ENCODE peak calls at places on chromosomes 16 and 17, in eight cellular contexts. P is stimulated activated CD8-positive, alpha-beta memory T cell treated with anti-CD3 and anti-CD28 coated beads, Interleukin-12 subunit alpha, Interleukin-12 subunit beta, amount 100 ng/mL, for 1 hour; S is germinal center; A is heart right ventricle; D is activated CD8-positive, alpha-beta T cell treated with anti-CD3 and anti-CD28 coated beads for 36 hours; H is upper lobe of left lung; K is NCI-H1092; V is stimulated activated effector memory CD8-positive, alpha-beta T cell treated with anti-CD3 and anti-CD28 coated beads, Interleukin-12 subunit alpha, Interleukin-12 subunit beta, amount 100 ng/mL, for 72 hours. C is an unnamed sample.

GRCh38 chr16:54957403-54957802 is 26.7 kb downstream of the IRX5 start:
- DNase-seq in A (no peak), D (peak), K (peak), P (no peak), H (no peak), V (no peak), S (no peak), C (peak)

GRCh38 chr17:44775838-44776621 is 17.2 kb downstream of the ADAM11 start:
- DNase-seq in S (peak), V (no peak), H (no peak), K (no peak), A (no peak), P (peak), D (no peak), C (no peak)

GRCh38 chr16:57660715-57661463 is 7.2 kb upstream of the ADGRG3 start:
- DNase-seq in K (no peak), A (no peak), V (no peak), D (no peak), P (no peak), H (no peak), S (no peak), C (no peak)

GRCh38 chr17:57687642-57688041 is 57.5 kb downstream of the CCDC182 start:
- DNase-seq in K (no peak), P (no peak), A (no peak), V (no peak), H (no peak), S (no peak), D (no peak), C (no peak)

GRCh38 chr17:15498107-15498506 is 30.7 kb upstream of the CDRT4 start:
- DNase-seq in A (no peak), V (no peak), P (no peak), H (no peak), D (peak), K (no peak), S (no peak), C (no peak)

GRCh38 chr17:35799942-35800341 is 4.5 kb upstream of the MMP28 start:
- DNase-seq in P (no peak), K (peak), V (no peak), S (no peak), A (peak), H (no peak), D (no peak), C (no peak)

GRCh38 chr16:19289805-19290490 is 4.4 kb downstream of the CLEC19A start:
- DNase-seq in P (no peak), D (no peak), A (no peak), S (no peak), K (no peak), H (no peak), V (no peak), C (no peak)

GRCh38 chr16:60642956-60643355 is 1393.3 kb downstream of the CDH8 start:
- DNase-seq in H (no peak), K (no peak), P (no peak), A (no peak), D (no peak), S (no peak), V (no peak), C (no peak)

GRCh38 chr17:39270923-39271322 is 45.2 kb upstream of the STAC2 start:
- DNase-seq in P (no peak), H (no peak), K (no peak), D (peak), S (no peak), V (no peak), A (no peak), C (no peak)

GRCh38 chr17:73257516-73257915 is 4.2 kb downstream of the CPSF4L start:
- DNase-seq in A (no peak), K (no peak), H (no peak), P (no peak), V (no peak), D (no peak), S (no peak), C (no peak)

GRCh38 chr17:82495844-82496528 is 23.5 kb upstream of the FOXK2 start:
- DNase-seq in K (no peak), P (no peak), V (no peak), D (peak), H (no peak), S (no peak), A (no peak), C (no peak)

GRCh38 chr17:2697611-2698162 is 13.9 kb downstream of the CLUH start:
- DNase-seq in H (peak), V (no peak), A (no peak), K (no peak), D (no peak), P (no peak), S (no peak), C (no peak)

GRCh38 chr17:13590441-13590840 is 11.3 kb downstream of the HS3ST3A1 start:
- DNase-seq in P (no peak), H (no peak), K (no peak), V (no peak), A (no peak), S (no peak), D (no peak), C (no peak)

GRCh38 chr16:86432691-86433090 is 77.6 kb upstream of the FOXF1 start:
- DNase-seq in P (no peak), D (no peak), H (no peak), V (no peak), A (no peak), K (no peak), S (no peak), C (no peak)

GRCh38 chr16:54430491-54431030 is 144.0 kb upstream of the IRX3 start:
- DNase-seq in K (no peak), S (no peak), A (no peak), V (no peak), D (no peak), H (no peak), P (no peak), C (no peak)

GRCh38 chr17:40615295-40615988 is 32.2 kb downstream of the SMARCE1 start:
- DNase-seq in K (peak), P (no peak), D (peak), H (no peak), V (no peak), A (peak), S (peak), C (no peak)

GRCh38 chr17:63696381-63696961 is 3.5 kb downstream of the LIMD2 start:
- DNase-seq in K (no peak), S (peak), H (no peak), A (no peak), D (peak), V (no peak), P (no peak), C (no peak)